ENCODE peak calls at places on chromosome 13, in six cellular contexts. Q is stomach, V is A549, L is GM12878, R is suprapubic skin, G is tibial nerve. C is an unnamed sample.

GRCh38 chr13:98537306-98537705 is 39.6 kb downstream of the STK24 start:
- DNase-seq in Q (no peak), R (no peak), V (no peak), G (no peak), L (no peak), C (no peak)

GRCh38 chr13:73623281-73623680 is 510.9 kb downstream of the KLF12 start:
- DNase-seq in Q (no peak), L (no peak), G (no peak), V (no peak), R (no peak), C (no peak)

GRCh38 chr13:18996627-18997051 is 185.0 kb downstream of the TUBA3C start:
- DNase-seq in G (no peak), R (no peak), L (no peak), V (no peak), Q (peak), C (no peak)

GRCh38 chr13:67328895-67329294 is 98.8 kb upstream of the PCDH9 start:
- DNase-seq in L (no peak), G (no peak), R (no peak), V (no peak), Q (no peak), C (no peak)

GRCh38 chr13:43089912-43090498 is 66.6 kb downstream of the DNAJC15 start:
- DNase-seq in V (no peak), Q (no peak), G (no peak), L (no peak), R (no peak), C (no peak)

GRCh38 chr13:114124921-114125320 is 7.5 kb downstream of the RASA3 start:
- DNase-seq in L (no peak), V (no peak), G (no peak), R (no peak), Q (no peak), C (no peak)

GRCh38 chr13:57582032-57582431 is 49.5 kb upstream of the PCDH17 start:
- DNase-seq in V (no peak), R (no peak), G (no peak), L (no peak), Q (no peak), C (no peak)

GRCh38 chr13:34435338-34435737 is 506.7 kb upstream of the NBEA start:
- DNase-seq in V (peak), R (no peak), Q (no peak), L (no peak), G (no peak), C (no peak)

GRCh38 chr13:48234652-48235099 is 1.7 kb downstream of the ITM2B start:
- DNase-seq in R (no peak), G (no peak), V (no peak), Q (no peak), L (no peak), C (no peak)

GRCh38 chr13:39451860-39452301 is 151.1 kb downstream of the LHFPL6 start:
- DNase-seq in G (peak), L (no peak), Q (no peak), V (no peak), R (no peak), C (peak)

GRCh38 chr13:26819067-26819466 is 58.5 kb upstream of the GPR12 start:
- DNase-seq in R (no peak), V (no peak), G (no peak), L (no peak), Q (no peak), C (no peak)

GRCh38 chr13:75444016-75444415 is 38.0 kb downstream of the TBC1D4 start:
- DNase-seq in L (no peak), Q (no peak), R (no peak), G (no peak), V (no peak), C (no peak)

GRCh38 chr13:77113496-77113895 is 86.5 kb upstream of the FBXL3 start:
- DNase-seq in G (no peak), Q (no peak), R (no peak), L (no peak), V (no peak), C (no peak)

GRCh38 chr13:67119481-67119883 is 110.7 kb downstream of the PCDH9 start:
- DNase-seq in V (peak), R (no peak), Q (no peak), G (no peak), L (no peak), C (no peak)

GRCh38 chr13:60755380-60756163 is 358.6 kb downstream of the TDRD3 start:
- DNase-seq in R (no peak), Q (no peak), V (peak), L (no peak), G (no peak), C (no peak)

GRCh38 chr13:107258599-107259187 is 690.8 kb upstream of the ARGLU1 start:
- DNase-seq in R (no peak), Q (no peak), G (no peak), L (no peak), V (no peak), C (no peak)

GRCh38 chr13:98365291-98365690 is 188.2 kb upstream of the RNF113B start:
- DNase-seq in V (no peak), G (no peak), Q (no peak), L (no peak), R (no peak), C (no peak)

GRCh38 chr13:106917673-106918652 is 350.0 kb upstream of the ARGLU1 start:
- DNase-seq in L (no peak), Q (peak), R (peak), V (peak), G (peak), C (peak)

GRCh38 chr13:35787937-35788336 is 311.4 kb upstream of the MAB21L1 start:
- DNase-seq in G (no peak), V (no peak), Q (no peak), R (no peak), L (no peak), C (no peak)
- TF ChIP-seq EP300 in G (no peak), V (no peak), Q (no peak), R (no peak), L (no peak), C (no peak)

DNA sequence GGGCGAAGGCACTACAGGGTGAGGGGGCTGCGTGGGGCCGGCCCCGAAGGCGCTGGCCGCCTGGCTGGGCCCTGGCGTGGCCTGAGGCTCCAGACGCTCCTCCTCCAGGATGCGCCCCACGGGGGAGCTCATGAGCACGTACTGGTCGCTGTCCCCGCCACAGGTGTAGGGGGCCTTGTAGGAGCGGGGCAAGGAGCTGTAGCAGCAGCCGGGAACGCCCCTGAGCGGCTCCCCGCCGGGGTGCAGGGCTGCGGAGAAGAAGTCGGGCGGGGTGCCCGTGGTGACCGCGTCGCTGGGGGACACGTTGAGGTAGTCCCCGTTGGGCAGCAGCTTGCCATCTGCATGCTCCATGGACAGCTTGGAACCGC is 3.0 kb downstream of the IRS2 start:
- DNase-seq in Q (no peak), G (no peak), L (no peak), V (no peak), R (no peak), C (no peak)
- H3K27ac ChIP-seq in Q (no peak), G (peak), L (no peak), V (peak), R (no peak), C (no peak)

DNA sequence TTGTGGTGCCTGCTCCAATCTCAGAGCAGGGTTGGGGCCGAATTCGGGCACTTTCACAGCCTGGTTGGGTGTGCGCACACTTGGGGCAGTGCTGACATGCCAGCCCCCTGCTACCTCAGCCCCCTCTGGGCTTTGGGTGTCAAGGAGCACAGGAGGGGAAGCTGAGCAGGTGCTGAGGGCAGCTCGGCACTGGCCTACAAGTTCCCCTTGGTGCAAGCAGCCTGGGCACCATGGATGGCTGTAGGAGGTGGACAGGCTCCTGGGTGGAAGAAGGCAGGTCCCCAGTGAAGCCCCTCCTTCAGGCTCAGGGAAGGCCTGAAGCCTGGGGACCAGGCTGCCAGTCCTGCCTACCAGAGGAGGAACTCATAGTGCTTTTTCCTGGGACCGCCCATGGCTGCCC is 326.6 kb downstream of the NDFIP2 start:
- DNase-seq in Q (no peak), V (no peak), G (no peak), R (no peak), L (no peak), C (no peak)
- TF ChIP-seq POLR2A in Q (no peak), V (no peak), G (no peak), R (no peak), L (no peak), C (no peak)

GRCh38 chr13:112056739-112057433 is 10.1 kb upstream of the SOX1 start:
- DNase-seq in L (no peak), G (no peak), Q (no peak), R (no peak), V (no peak), C (no peak)
- TF ChIP-seq EP300 in L (no peak), G (no peak), Q (no peak), R (no peak), V (no peak), C (no peak)

DNA sequence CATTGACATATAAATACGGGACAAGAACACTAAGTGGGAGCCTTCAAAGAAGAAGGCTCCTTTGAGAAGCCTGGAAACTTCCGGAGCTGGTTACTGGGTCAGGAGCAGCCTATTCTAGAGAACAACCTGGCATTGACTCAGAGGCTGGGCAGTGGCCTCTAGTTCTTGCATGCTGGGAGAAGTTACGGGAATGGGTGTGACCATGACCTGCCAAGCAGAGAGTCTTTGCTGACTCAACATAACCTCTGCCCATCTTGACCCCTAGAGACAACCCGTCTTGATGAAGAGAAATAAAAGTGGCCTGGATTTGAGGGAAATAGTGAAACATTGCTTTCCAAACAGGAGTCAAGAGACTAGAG is 21.0 kb downstream of the STARD13 start:
- DNase-seq in L (no peak), G (no peak), Q (no peak), R (no peak), V (no peak), C (no peak)
- H3K27ac ChIP-seq in L (no peak), G (peak), Q (peak), R (no peak), V (peak), C (no peak)

GRCh38 chr13:42039946-42040729 is 8.3 kb upstream of the DGKH start:
- DNase-seq in L (peak), Q (peak), V (peak), R (peak), G (peak), C (peak)
- TF ChIP-seq POLR2A in L (peak), Q (no peak), V (peak), R (peak), G (peak), C (peak)

DNA sequence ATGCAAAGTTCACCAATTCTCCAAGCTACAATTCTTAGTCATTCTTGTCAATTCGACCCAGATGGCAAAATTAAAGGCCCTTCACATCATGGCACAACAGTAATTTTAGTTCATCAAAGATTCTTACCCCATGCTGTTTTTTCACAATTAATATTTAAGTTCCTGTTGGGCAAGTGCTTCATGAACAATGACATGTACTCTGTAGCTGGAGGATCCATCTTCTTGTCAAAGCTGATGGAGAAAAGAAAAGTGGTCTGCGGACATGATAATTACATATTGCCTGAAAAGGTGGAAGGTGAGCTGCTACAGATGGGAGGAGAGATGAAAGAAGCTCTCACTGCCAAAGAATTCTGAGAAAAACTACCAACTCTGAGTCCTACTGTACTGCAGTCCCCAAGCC is 1370.3 kb upstream of the SLC10A2 start:
- DNase-seq in L (no peak), Q (no peak), G (no peak), R (no peak), V (no peak), C (no peak)
- TF ChIP-seq EP300 in L (no peak), Q (no peak), G (no peak), R (no peak), V (no peak), C (no peak)

DNA sequence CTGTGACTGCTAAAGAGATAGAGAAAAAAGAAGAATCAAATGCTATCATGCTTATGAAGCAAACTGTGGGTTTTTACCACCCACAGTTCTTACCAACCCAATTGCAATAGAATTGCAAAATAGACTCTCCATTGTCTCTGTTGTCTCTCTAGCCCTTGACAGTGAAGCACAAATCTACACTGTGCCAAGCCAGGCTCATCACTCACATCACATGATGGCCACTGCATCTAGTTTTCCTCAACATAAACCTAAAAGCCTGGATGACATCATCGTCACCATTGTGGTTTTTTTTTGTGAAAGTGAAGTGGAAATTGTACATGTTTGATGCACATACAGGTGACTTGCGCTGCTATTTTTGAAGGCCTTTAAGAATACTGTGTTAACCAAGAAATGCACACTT is 56.1 kb downstream of the KL start:
- DNase-seq in G (no peak), Q (no peak), V (no peak), L (no peak), R (no peak), C (no peak)
- H3K27ac ChIP-seq in G (no peak), Q (no peak), V (no peak), L (no peak), R (no peak), C (no peak)

C was measured in ovary.